ENCODE peak calls at places on chromosomes 16 and 17, in six cellular contexts. R is tibial nerve, M is left lung, U is SJCRH30, P is DND-41, G is Peyer's patch. Q is an unnamed sample. For H3K9me3, the result is how much of the 10 kb centered on the place peaks cover.

GRCh38 chr17:16419929-16420271 is 4.5 kb downstream of the TRPV2 start:
- DNase-seq in R (no peak), U (peak), M (no peak), G (no peak), P (no peak), Q (no peak)

GRCh38 chr17:21370430-21370829 is 5.7 kb upstream of the KCNJ12 start:
- DNase-seq in R (no peak), U (peak), P (no peak), G (no peak), M (no peak), Q (no peak)

GRCh38 chr17:29019475-29020181 is 13.8 kb upstream of the SEZ6 start:
- DNase-seq in G (no peak), U (no peak), P (no peak), M (no peak), R (no peak), Q (no peak)

GRCh38 chr17:20156196-20157077 is 147.3 kb downstream of the SPECC1 start:
- DNase-seq in R (no peak), U (peak), G (peak), P (no peak), M (peak), Q (no peak)

GRCh38 chr16:54867302-54867832 is 63.3 kb upstream of the IRX5 start:
- DNase-seq in R (no peak), G (no peak), U (no peak), M (no peak), P (no peak), Q (no peak)

GRCh38 chr17:38676706-38677504 is 2.1 kb upstream of the EPOP start:
- DNase-seq in G (peak), M (peak), R (peak), U (peak), P (peak), Q (peak)

GRCh38 chr16:57185446-57185944 is 344 bp downstream of the PSME3IP1 start:
- DNase-seq in G (no peak), R (no peak), U (peak), M (peak), P (no peak), Q (no peak)

GRCh38 chr16:27724491-27724878 is 174.5 kb downstream of the KATNIP start:
- DNase-seq in R (no peak), U (no peak), P (no peak), G (no peak), M (no peak), Q (no peak)

GRCh38 chr17:42531455-42532354 is 4.3 kb upstream of the NAGLU start:
- DNase-seq in R (no peak), U (no peak), P (peak), G (peak), M (peak), Q (peak)

GRCh38 chr17:1752425-1752941 is 9.4 kb upstream of the SERPINF1 start:
- DNase-seq in M (peak), R (no peak), P (no peak), G (peak), U (no peak), Q (no peak)

GRCh38 chr17:22695228-22695619 is 1002.9 kb downstream of the KCNJ18 start:
- DNase-seq in P (no peak), U (peak), G (no peak), R (no peak), M (no peak), Q (no peak)
- H3K9me3 ChIP-seq in P (under half), U (under half), G (under half), R (under half), M (under half), Q (under half)

GRCh38 chr17:75771334-75772281 is 6.6 kb upstream of the GALK1 start:
- DNase-seq in M (no peak), U (no peak), P (no peak), G (peak), R (no peak), Q (no peak)
- H3K27ac ChIP-seq in M (no peak), U (no peak), P (no peak), G (peak), R (peak), Q (no peak)

GRCh38 chr16:3304370-3304769 is 860 bp downstream of the TIGD7 start:
- DNase-seq in R (no peak), G (no peak), U (no peak), M (no peak), P (no peak), Q (no peak)

GRCh38 chr16:3305109-3306068 is at the start of the genes TIGD7 and ZNF75A:
- DNase-seq in R (peak), U (peak), G (peak), M (peak), P (peak), Q (peak)

GRCh38 chr16:3311496-3311895 is 6.2 kb downstream of the ZNF75A start:
- DNase-seq in P (no peak), G (no peak), R (no peak), M (no peak), U (no peak), Q (no peak)

DNA sequence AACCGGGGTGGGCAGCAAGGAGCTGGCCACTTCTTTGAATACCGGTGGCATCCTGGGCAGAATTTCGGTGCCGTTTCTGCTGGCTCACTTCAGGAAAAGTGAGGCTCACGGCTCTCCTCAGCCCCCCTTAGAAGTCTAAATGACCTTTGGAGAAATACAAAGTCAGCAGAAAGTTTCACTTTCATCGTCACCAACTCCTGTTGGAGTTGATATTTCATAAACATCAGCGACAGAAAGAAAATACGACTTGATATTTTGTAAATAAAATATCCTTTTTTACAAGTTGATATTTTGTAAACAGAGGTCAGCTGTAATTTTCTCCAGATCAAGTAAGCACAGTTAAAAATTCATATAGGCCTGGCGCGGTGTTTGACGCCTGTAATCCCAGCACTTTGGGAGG is 781 bp downstream of the ZNF75A start:
- DNase-seq in P (no peak), G (no peak), R (no peak), U (no peak), M (no peak), Q (no peak)
- H3K9me3 ChIP-seq in P (under half), G (under half), R (under half), U (under half), M (under half), Q (under half)

DNA sequence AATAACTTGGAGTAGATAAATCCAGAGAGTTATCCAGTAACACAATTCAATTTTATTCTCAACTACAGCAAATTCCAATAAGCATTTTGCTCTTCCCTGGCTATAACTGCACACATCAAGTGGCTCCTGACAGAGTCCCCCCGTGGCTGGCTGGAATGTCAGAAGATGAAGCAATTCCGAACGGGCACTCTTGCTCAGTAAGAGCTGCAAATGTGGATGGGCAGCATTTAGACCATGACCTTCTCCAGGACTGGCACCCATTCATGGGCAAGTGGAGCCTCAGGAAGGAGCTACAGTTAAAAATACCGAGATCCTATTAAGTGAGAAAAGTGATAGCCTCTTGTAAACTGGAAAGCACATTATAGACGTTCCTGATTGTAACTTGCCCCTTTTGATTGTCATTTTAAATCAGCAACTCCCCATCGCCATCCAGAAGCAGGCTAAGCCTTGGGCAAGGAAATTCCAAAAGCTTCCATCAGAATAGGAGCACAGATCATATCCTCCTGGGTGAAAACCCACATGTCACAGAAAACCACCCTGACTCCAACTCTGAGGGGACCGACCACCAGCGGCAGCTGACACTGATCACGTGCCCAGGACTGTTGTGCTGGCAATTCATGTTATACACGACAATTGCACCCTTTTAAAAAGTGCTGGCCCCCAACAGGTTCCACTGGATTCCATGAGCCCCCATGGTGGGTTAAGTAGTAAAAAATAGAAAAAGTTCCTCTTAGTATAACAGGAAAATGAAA is 7.1 kb downstream of the UBE2O start:
- DNase-seq in U (no peak), G (no peak), P (no peak), R (no peak), M (no peak), Q (no peak)
- H3K27ac ChIP-seq in U (no peak), G (no peak), P (no peak), R (no peak), M (peak), Q (no peak)

GRCh38 chr17:47949197-47949759 is 7.9 kb downstream of the PNPO start:
- DNase-seq in R (peak), G (peak), P (peak), M (peak), U (peak), Q (peak)

GRCh38 chr17:47949951-47950350 is 7.7 kb downstream of the PRR15L start:
- DNase-seq in R (no peak), G (no peak), M (no peak), U (no peak), P (no peak), Q (no peak)

GRCh38 chr17:47952181-47953021 is 5.3 kb downstream of the PRR15L start:
- DNase-seq in G (peak), M (peak), U (no peak), P (no peak), R (no peak), Q (no peak)

GRCh38 chr17:47948706-47949196 is 7.4 kb downstream of the PNPO start:
- DNase-seq in R (no peak), P (no peak), G (peak), U (no peak), M (peak), Q (peak)

GRCh38 chr17:47950448-47950847 is 7.2 kb downstream of the PRR15L start:
- DNase-seq in G (no peak), U (no peak), R (no peak), P (no peak), M (no peak), Q (no peak)
- H3K9me3 ChIP-seq in G (under half), U (under half), R (under half), P (under half), M (under half), Q (under half)

GRCh38 chr17:4161560-4162221 is 18.7 kb downstream of the CYB5D2 start:
- DNase-seq in M (no peak), G (no peak), R (no peak), P (no peak), U (no peak), Q (no peak)

GRCh38 chr17:4162775-4163498 is 19.9 kb downstream of the CYB5D2 start:
- DNase-seq in M (no peak), R (no peak), U (peak), G (no peak), P (no peak), Q (no peak)

GRCh38 chr17:4163951-4164350 is 21.0 kb downstream of the CYB5D2 start:
- DNase-seq in U (no peak), M (no peak), G (no peak), R (no peak), P (no peak), Q (no peak)

GRCh38 chr17:4161179-4161559 is 18.2 kb downstream of the CYB5D2 start:
- DNase-seq in M (peak), R (peak), P (no peak), G (no peak), U (peak), Q (no peak)

GRCh38 chr17:4162366-4162765 is 19.4 kb downstream of the CYB5D2 start:
- DNase-seq in G (no peak), P (no peak), R (no peak), M (no peak), U (no peak), Q (no peak)
- H3K27ac ChIP-seq in G (no peak), P (no peak), R (peak), M (peak), U (peak), Q (no peak)